ENCODE peak calls at places on chromosome 17, in seven cellular contexts. Z is BE2C, S is lower leg skin, E is A549, T is keratinocyte, U is breast epithelium, V is IMR-90. Y is an unnamed sample.

GRCh38 chr17:17636456-17636855 is 44.8 kb upstream of the RAI1 start:
- DNase-seq in V (no peak), E (no peak), Z (no peak), T (no peak), S (no peak), U (no peak), Y (no peak)

GRCh38 chr17:47878203-47879027 is 17.6 kb upstream of the SP2 start:
- DNase-seq in S (no peak), Z (no peak), V (no peak), T (no peak), U (no peak), E (no peak), Y (no peak)

GRCh38 chr17:8041249-8041928 is 2.5 kb downstream of the ALOX15B start:
- DNase-seq in S (peak), T (no peak), V (peak), E (peak), U (no peak), Z (peak), Y (peak)

GRCh38 chr17:32659419-32659842 is 172.6 kb downstream of the CDK5R1 start:
- DNase-seq in V (peak), S (peak), E (peak), U (peak), T (peak), Z (peak), Y (peak)

GRCh38 chr17:67412057-67412456 is 35.0 kb downstream of the PITPNC1 start:
- DNase-seq in Z (no peak), V (no peak), T (no peak), E (peak), S (no peak), U (no peak), Y (no peak)

GRCh38 chr17:78263063-78263735 is 31.8 kb downstream of the TMEM235 start:
- DNase-seq in T (no peak), S (peak), Z (no peak), U (no peak), E (no peak), V (no peak), Y (no peak)

GRCh38 chr17:43982171-43982570 is 22.3 kb upstream of the NAGS start:
- DNase-seq in S (no peak), Z (no peak), U (no peak), V (no peak), T (no peak), E (no peak), Y (no peak)

GRCh38 chr17:5437721-5438317 is 1.1 kb downstream of the C1QBP start:
- DNase-seq in E (no peak), T (no peak), Z (no peak), S (no peak), V (peak), U (no peak), Y (peak)

GRCh38 chr17:9236286-9237052 is 215.2 kb downstream of the NTN1 start:
- DNase-seq in T (no peak), S (no peak), E (no peak), U (no peak), Z (no peak), V (no peak), Y (no peak)

GRCh38 chr17:45403906-45404490 is 28.7 kb downstream of the ARHGAP27 start:
- DNase-seq in E (no peak), U (no peak), V (no peak), Z (no peak), S (no peak), T (no peak), Y (no peak)

GRCh38 chr17:61157246-61157887 is 242.3 kb upstream of the TBX2 start:
- DNase-seq in U (no peak), V (peak), E (peak), S (no peak), Z (peak), T (no peak), Y (peak)

GRCh38 chr17:2202302-2202995 is 101.1 kb downstream of the SMG6 start:
- DNase-seq in E (no peak), V (no peak), U (no peak), S (no peak), Z (no peak), T (no peak), Y (no peak)

GRCh38 chr17:81489012-81489968 is 23.3 kb downstream of the ACTG1 start:
- DNase-seq in V (no peak), U (no peak), S (no peak), T (no peak), Z (peak), E (no peak), Y (no peak)

GRCh38 chr17:81550830-81551457 is 1.2 kb downstream of the FAAP100 start:
- DNase-seq in V (no peak), U (no peak), E (no peak), Z (no peak), T (no peak), S (no peak), Y (no peak)

GRCh38 chr17:45284176-45285140 is 22.6 kb upstream of the SPATA32 start:
- DNase-seq in T (peak), U (no peak), S (no peak), E (peak), Z (no peak), V (no peak), Y (no peak)

GRCh38 chr17:1787301-1787902 is 25.5 kb downstream of the SERPINF1 start:
- DNase-seq in U (no peak), E (peak), T (no peak), S (no peak), Z (peak), V (peak), Y (peak)

GRCh38 chr17:74417178-74418045 is 14.5 kb upstream of the GPRC5C start:
- DNase-seq in E (peak), S (no peak), V (no peak), Z (no peak), U (no peak), T (no peak), Y (peak)

GRCh38 chr17:64063766-64064224 is 43.4 kb upstream of the ICAM2 start:
- DNase-seq in T (no peak), V (peak), Z (peak), U (no peak), S (no peak), E (peak), Y (peak)

GRCh38 chr17:1829189-1829578 is 518 bp downstream of the SMYD4 start:
- DNase-seq in U (no peak), V (no peak), S (no peak), E (peak), Z (no peak), T (no peak), Y (peak)

GRCh38 chr17:77425791-77426641 is 285.2 kb downstream of the SEC14L1 start:
- DNase-seq in U (no peak), S (no peak), E (peak), Z (peak), V (peak), T (no peak), Y (peak)

GRCh38 chr17:879546-879945 is 97.4 kb downstream of the MRM3 start:
- DNase-seq in T (peak), E (peak), U (peak), S (peak), V (peak), Z (peak), Y (peak)

GRCh38 chr17:18916816-18917496 is 35.0 kb upstream of the SLC5A10 start:
- DNase-seq in E (no peak), T (no peak), V (peak), S (no peak), Z (no peak), U (no peak), Y (peak)

GRCh38 chr17:41404024-41404651 is 6.7 kb upstream of the KRT31 start:
- DNase-seq in U (no peak), V (peak), Z (no peak), T (peak), E (peak), S (no peak), Y (peak)

GRCh38 chr17:1399366-1399678 is 700 bp downstream of the YWHAE start:
- DNase-seq in E (no peak), T (no peak), S (peak), Z (no peak), V (no peak), U (peak), Y (no peak)

GRCh38 chr17:5405400-5405799 is 14.1 kb downstream of the NUP88 start:
- DNase-seq in V (no peak), T (no peak), S (no peak), U (no peak), Z (no peak), E (no peak), Y (no peak)

GRCh38 chr17:67427410-67427809 is 50.3 kb downstream of the PITPNC1 start:
- DNase-seq in U (no peak), Z (no peak), V (no peak), S (peak), E (no peak), T (no peak), Y (no peak)

GRCh38 chr17:2176484-2177175 is 121.7 kb downstream of the HIC1 start:
- DNase-seq in E (no peak), V (no peak), S (peak), T (no peak), Z (no peak), U (no peak), Y (no peak)

GRCh38 chr17:77875051-77875780 is 83.3 kb upstream of the TNRC6C start:
- DNase-seq in T (no peak), V (peak), E (no peak), S (no peak), Z (no peak), U (no peak), Y (no peak)

GRCh38 chr17:12983986-12984932 is 33.6 kb downstream of the ELAC2 start:
- DNase-seq in T (no peak), U (no peak), V (peak), Z (no peak), E (no peak), S (no peak), Y (peak)

GRCh38 chr17:5241861-5242671 is 7.4 kb upstream of the SCIMP start:
- DNase-seq in Z (no peak), T (no peak), U (no peak), S (no peak), V (no peak), E (no peak), Y (no peak)

GRCh38 chr17:38454528-38454927 is 26.3 kb downstream of the ARHGAP23 start:
- DNase-seq in U (peak), V (peak), S (peak), E (peak), T (no peak), Z (peak), Y (peak)

GRCh38 chr17:58336456-58337094 is 8.0 kb upstream of the TSPOAP1 start:
- DNase-seq in U (no peak), Z (no peak), S (no peak), V (peak), T (no peak), E (no peak), Y (no peak)

GRCh38 chr17:41322264-41322902 is 6.9 kb upstream of the KRTAP17-1 start:
- DNase-seq in S (peak), E (peak), V (peak), U (no peak), T (no peak), Z (no peak), Y (peak)

GRCh38 chr17:69339937-69340336 is 13.0 kb upstream of the ABCA5 start:
- DNase-seq in Z (no peak), T (no peak), U (no peak), S (no peak), V (no peak), E (no peak), Y (no peak)

DNA sequence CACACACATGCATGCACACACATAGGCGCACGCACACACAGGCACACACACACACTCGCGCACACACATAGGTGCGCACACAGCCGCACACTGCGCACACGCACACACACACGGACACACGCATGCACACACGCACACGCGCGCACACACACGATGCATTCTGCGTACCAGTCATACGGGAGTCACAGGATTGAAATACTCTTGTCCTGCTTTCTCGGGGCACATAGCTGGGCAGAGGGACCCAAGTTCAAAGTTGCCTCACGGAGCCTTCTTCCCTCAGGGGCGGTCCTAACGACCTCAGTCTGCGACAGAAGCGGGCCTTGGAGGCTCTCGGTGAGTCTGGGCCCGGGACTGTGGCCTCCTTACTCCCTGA is 56.0 kb downstream of the MRM1 start:
- DNase-seq in S (no peak), E (no peak), V (no peak), U (no peak), Z (no peak), T (no peak), Y (no peak)
- TF ChIP-seq CTCF in S (no peak), E (no peak), V (no peak), U (no peak), Z (no peak), T (no peak), Y (no peak)

GRCh38 chr17:28988475-28988874 is 17.4 kb downstream of the SEZ6 start:
- DNase-seq in E (no peak), Z (no peak), V (no peak), U (no peak), T (no peak), S (no peak), Y (no peak)

GRCh38 chr17:28985950-28986713 is 19.7 kb downstream of the SEZ6 start:
- DNase-seq in T (no peak), U (no peak), V (no peak), Z (no peak), S (no peak), E (no peak), Y (no peak)

GRCh38 chr17:28989028-28989427 is 16.8 kb downstream of the SEZ6 start:
- DNase-seq in T (no peak), U (no peak), Z (no peak), S (no peak), E (no peak), V (no peak), Y (no peak)

GRCh38 chr17:28983286-28984240 is 22.3 kb downstream of the SEZ6 start:
- DNase-seq in T (no peak), V (peak), E (no peak), Z (no peak), U (no peak), S (no peak), Y (peak)

GRCh38 chr17:28986714-28987367 is 19.0 kb downstream of the SEZ6 start:
- DNase-seq in E (no peak), T (no peak), Z (no peak), S (no peak), U (no peak), V (no peak), Y (no peak)
- H3K4me3 ChIP-seq in E (no peak), T (no peak), Z (no peak), S (no peak), U (no peak), V (no peak), Y (no peak)

DNA sequence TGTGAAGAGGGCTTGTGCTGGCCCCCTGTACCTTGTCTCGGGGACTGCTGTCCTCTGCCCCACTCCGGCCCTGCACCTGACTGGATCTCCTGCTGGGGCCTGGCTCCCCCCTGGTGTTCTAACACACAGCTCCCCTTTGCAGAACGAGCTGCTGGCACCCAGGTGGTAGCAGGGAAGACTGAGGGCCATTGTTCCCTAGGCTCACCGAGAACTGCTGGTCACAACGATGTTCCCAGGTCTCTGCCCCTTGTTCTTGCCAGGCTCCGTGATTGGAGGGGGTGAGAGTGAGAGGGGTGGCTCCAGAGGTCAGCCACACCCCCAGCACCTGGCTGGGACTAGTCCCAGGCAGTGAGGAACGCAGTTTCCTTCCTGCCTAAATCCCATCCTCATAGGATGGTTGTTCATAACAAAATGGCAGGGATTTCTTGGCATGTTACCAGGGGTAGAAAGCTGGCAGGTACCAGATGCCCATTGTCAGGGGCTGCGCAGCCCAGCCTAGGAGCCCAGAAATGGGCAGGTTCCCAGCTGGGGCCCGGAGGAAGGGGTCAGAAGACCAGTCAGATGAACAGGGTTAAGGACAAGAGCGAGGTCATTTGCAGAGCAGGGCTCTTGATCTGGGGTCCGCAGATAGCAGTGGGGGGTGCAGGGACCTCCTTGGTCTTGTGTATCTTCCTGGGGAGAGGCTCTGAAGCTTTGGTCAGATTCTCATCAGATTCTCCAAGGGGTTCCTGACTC is 52.2 kb upstream of the CDC42EP4 start:
- DNase-seq in E (no peak), Z (no peak), U (no peak), S (no peak), V (no peak), T (no peak), Y (no peak)
- TF ChIP-seq CTCF in E (no peak), Z (no peak), U (no peak), S (no peak), V (no peak), T (no peak), Y (no peak)

GRCh38 chr17:79793924-79794304 is 3.0 kb downstream of the CBX8 start:
- DNase-seq in V (no peak), E (peak), Z (peak), S (no peak), T (no peak), U (no peak), Y (no peak)
- H3K4me3 ChIP-seq in V (peak), E (peak), Z (no peak), S (no peak), T (no peak), U (peak), Y (no peak)

DNA sequence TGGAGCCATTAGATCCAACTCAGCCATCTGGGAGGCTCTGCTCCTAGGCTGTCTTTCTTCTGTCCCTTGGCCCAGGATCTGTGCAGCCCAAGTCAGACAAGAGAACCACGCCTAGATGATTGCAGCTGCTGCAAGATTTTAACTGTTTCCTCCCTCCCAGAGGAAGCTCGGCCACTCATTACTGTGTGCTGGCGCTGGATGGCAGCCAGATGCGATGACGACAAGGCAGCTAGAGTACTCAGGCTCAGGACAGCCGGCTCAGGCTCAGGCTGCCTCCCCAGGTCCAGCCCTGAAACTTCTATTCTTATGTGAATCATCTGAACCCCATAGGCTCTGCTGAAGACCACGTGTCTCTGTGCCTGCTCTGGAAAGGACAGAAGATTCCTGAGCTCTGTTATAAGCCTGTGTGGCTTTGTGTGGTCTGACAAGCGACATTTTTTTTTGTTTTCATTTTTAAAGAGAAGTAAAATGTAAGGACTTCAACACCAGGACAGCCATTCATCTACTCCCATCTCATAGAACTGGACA is 32.1 kb upstream of the FBXW10B start:
- DNase-seq in U (peak), T (peak), S (peak), E (peak), V (peak), Z (peak), Y (peak)
- TF ChIP-seq CTCF in U (no peak), T (peak), S (no peak), E (no peak), V (no peak), Z (no peak), Y (no peak)

Y was measured in cardiac fibroblast.